ENCODE peak calls at places on chromosomes 13 and 19, in seven cellular contexts. K, Z, H, P, V, Y and N are unnamed samples.

GRCh38 chr19:36420961-36421748 is 2.7 kb upstream of the ZFP82 start:
- DNase-seq in K (peak), Z (peak), H (peak), P (peak), V (peak), Y (no peak), N (peak)

GRCh38 chr19:5903502-5904301 is at the start of gene NDUFA11:
- DNase-seq in K (peak), Z (peak), H (peak), P (peak), V (no peak), Y (peak), N (peak)

GRCh38 chr13:101875717-101876393 is 423.4 kb downstream of the ITGBL1 start:
- DNase-seq in K (peak), Z (no peak), H (peak), P (no peak), V (peak), Y (no peak), N (no peak)

GRCh38 chr19:1292419-1293151 is 6.9 kb downstream of the EFNA2 start:
- DNase-seq in K (no peak), Z (no peak), H (no peak), P (no peak), V (no peak), Y (no peak), N (no peak)

GRCh38 chr19:40815223-40815622 is 16.2 kb downstream of the EGLN2 start:
- DNase-seq in K (no peak), Z (no peak), H (no peak), P (no peak), V (no peak), Y (no peak), N (no peak)

GRCh38 chr13:107066355-107066754 is 498.4 kb upstream of the ARGLU1 start:
- DNase-seq in K (peak), Z (no peak), H (no peak), P (no peak), V (no peak), Y (no peak), N (no peak)

GRCh38 chr13:98478134-98479129 is 98.5 kb downstream of the STK24 start:
- DNase-seq in K (peak), Z (peak), H (peak), P (peak), V (peak), Y (no peak), N (no peak)

GRCh38 chr13:46751811-46752635 is 44.9 kb downstream of the ESD start:
- DNase-seq in K (peak), Z (no peak), H (no peak), P (no peak), V (no peak), Y (no peak), N (no peak)

GRCh38 chr13:28031220-28031903 is 42.9 kb upstream of the URAD start:
- DNase-seq in K (no peak), Z (no peak), H (no peak), P (no peak), V (no peak), Y (no peak), N (no peak)

GRCh38 chr13:45191874-45192273 is 9.0 kb downstream of the KCTD4 start:
- DNase-seq in K (no peak), Z (no peak), H (no peak), P (no peak), V (no peak), Y (no peak), N (no peak)

GRCh38 chr19:33612928-33613327 is 8.8 kb upstream of the CHST8 start:
- DNase-seq in K (no peak), Z (no peak), H (no peak), P (no peak), V (no peak), Y (no peak), N (no peak)

GRCh38 chr13:36858285-36858684 is 39.3 kb downstream of the RFXAP start:
- DNase-seq in K (peak), Z (no peak), H (peak), P (no peak), V (peak), Y (no peak), N (peak)

GRCh38 chr13:71879129-71879535 is 12.1 kb upstream of the DACH1 start:
- DNase-seq in K (peak), Z (peak), H (peak), P (peak), V (peak), Y (no peak), N (peak)

GRCh38 chr13:59793107-59793506 is 370.6 kb downstream of the DIAPH3 start:
- DNase-seq in K (no peak), Z (peak), H (no peak), P (no peak), V (no peak), Y (peak), N (no peak)

GRCh38 chr19:4061683-4062575 is 4.8 kb downstream of the ZBTB7A start:
- DNase-seq in K (no peak), Z (peak), H (no peak), P (no peak), V (no peak), Y (no peak), N (peak)

GRCh38 chr13:107866007-107866665 is 349.2 kb downstream of the LIG4 start:
- DNase-seq in K (peak), Z (peak), H (peak), P (peak), V (peak), Y (no peak), N (no peak)

GRCh38 chr13:44270153-44270552 is 103.5 kb upstream of the SERP2 start:
- DNase-seq in K (no peak), Z (no peak), H (no peak), P (no peak), V (no peak), Y (no peak), N (no peak)

GRCh38 chr13:52695856-52696255 is 43.2 kb downstream of the SUGT1 start:
- DNase-seq in K (peak), Z (no peak), H (no peak), P (no peak), V (peak), Y (no peak), N (no peak)

GRCh38 chr13:93079294-93079693 is 147.3 kb upstream of the GPC6 start:
- DNase-seq in K (peak), Z (no peak), H (peak), P (no peak), V (peak), Y (no peak), N (no peak)

GRCh38 chr19:13299838-13300237 is 149.6 kb downstream of the IER2 start:
- DNase-seq in K (no peak), Z (no peak), H (no peak), P (no peak), V (no peak), Y (no peak), N (no peak)

GRCh38 chr13:112132142-112132541 is 65.2 kb downstream of the SOX1 start:
- DNase-seq in K (no peak), Z (no peak), H (no peak), P (no peak), V (no peak), Y (no peak), N (no peak)

GRCh38 chr13:67390462-67391093 is 160.4 kb upstream of the PCDH9 start:
- DNase-seq in K (peak), Z (no peak), H (no peak), P (no peak), V (peak), Y (no peak), N (no peak)

GRCh38 chr19:3407556-3408516 is 41.5 kb downstream of the NFIC start:
- DNase-seq in K (no peak), Z (no peak), H (no peak), P (no peak), V (no peak), Y (no peak), N (no peak)

GRCh38 chr13:110390572-110390971 is 83.5 kb downstream of the COL4A2 start:
- DNase-seq in K (peak), Z (no peak), H (no peak), P (no peak), V (peak), Y (no peak), N (peak)

GRCh38 chr19:13045812-13046211 is 50.5 kb downstream of the NFIX start:
- DNase-seq in K (no peak), Z (no peak), H (no peak), P (no peak), V (no peak), Y (no peak), N (no peak)

GRCh38 chr13:94415484-94415883 is 64.0 kb downstream of the DCT start:
- DNase-seq in K (no peak), Z (no peak), H (peak), P (no peak), V (no peak), Y (no peak), N (no peak)

GRCh38 chr13:109516196-109516595 is 270.2 kb downstream of the IRS2 start:
- DNase-seq in K (no peak), Z (no peak), H (peak), P (no peak), V (no peak), Y (no peak), N (no peak)

GRCh38 chr19:17260842-17261325 is 3.7 kb downstream of the USHBP1 start:
- DNase-seq in K (peak), Z (peak), H (peak), P (peak), V (peak), Y (peak), N (peak)

GRCh38 chr13:68846663-68847062 is 1261.0 kb upstream of the ATXN8OS start:
- DNase-seq in K (no peak), Z (no peak), H (no peak), P (no peak), V (no peak), Y (no peak), N (no peak)

GRCh38 chr19:2034729-2035589 is 16.1 kb downstream of the MKNK2 start:
- DNase-seq in K (peak), Z (peak), H (peak), P (no peak), V (peak), Y (peak), N (peak)

GRCh38 chr13:75566658-75567057 is 17.1 kb downstream of the UCHL3 start:
- DNase-seq in K (peak), Z (no peak), H (no peak), P (no peak), V (peak), Y (no peak), N (no peak)

GRCh38 chr13:80314711-80315505 is 26.0 kb downstream of the SPRY2 start:
- DNase-seq in K (no peak), Z (no peak), H (no peak), P (no peak), V (no peak), Y (no peak), N (no peak)

GRCh38 chr13:32150794-32151193 is 119.2 kb downstream of the FRY start:
- DNase-seq in K (peak), Z (no peak), H (no peak), P (no peak), V (no peak), Y (no peak), N (no peak)

GRCh38 chr13:36323951-36324566 is 22.1 kb downstream of the SPART start:
- DNase-seq in K (peak), Z (no peak), H (peak), P (no peak), V (peak), Y (no peak), N (peak)

GRCh38 chr13:45121421-45121820 is 1.1 kb downstream of the GTF2F2 start:
- DNase-seq in K (peak), Z (no peak), H (peak), P (no peak), V (peak), Y (no peak), N (peak)

GRCh38 chr19:48568345-48568886 is 16.4 kb downstream of the SULT2B1 start:
- DNase-seq in K (peak), Z (peak), H (peak), P (no peak), V (peak), Y (no peak), N (peak)

GRCh38 chr13:71605744-71606143 is 261.3 kb downstream of the DACH1 start:
- DNase-seq in K (no peak), Z (no peak), H (no peak), P (no peak), V (no peak), Y (no peak), N (no peak)

GRCh38 chr19:50820086-50820485 is 3.5 kb downstream of the KLK1 start:
- DNase-seq in K (no peak), Z (no peak), H (no peak), P (no peak), V (no peak), Y (no peak), N (no peak)

DNA sequence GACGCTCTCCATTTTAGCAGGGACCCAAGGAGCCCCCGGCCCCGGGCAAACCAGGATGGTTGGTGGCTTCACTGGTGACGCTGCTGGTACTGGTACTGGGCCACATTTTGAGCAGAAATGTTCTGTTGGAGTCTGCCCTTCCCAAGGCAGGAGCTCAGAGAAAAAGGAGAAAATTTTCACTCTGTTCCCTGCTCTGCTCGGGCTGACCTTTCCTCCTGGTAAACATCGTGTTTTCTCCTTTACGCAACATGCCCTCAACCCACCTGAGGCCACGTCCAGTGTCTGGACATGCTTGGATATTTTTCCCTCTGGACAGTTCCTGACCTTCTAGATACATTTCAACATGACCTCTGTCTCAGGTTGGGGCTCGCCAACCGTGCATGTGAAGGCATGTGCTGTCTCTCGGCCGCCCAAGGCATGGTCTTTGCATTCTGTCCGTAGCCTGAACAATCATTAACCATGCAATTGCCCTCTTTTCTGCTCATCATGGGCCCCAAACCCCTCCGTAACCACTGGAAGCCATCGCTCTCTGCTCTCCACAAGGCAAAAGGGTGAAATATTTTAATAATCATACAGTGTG is 115.2 kb upstream of the PEG3 start:
- DNase-seq in K (no peak), Z (no peak), H (no peak), P (no peak), V (no peak), Y (no peak), N (peak)
- H2AK5ac ChIP-seq in K (no peak), Z (no peak), H (no peak), P (no peak), V (no peak), Y (no peak), N (no peak)

DNA sequence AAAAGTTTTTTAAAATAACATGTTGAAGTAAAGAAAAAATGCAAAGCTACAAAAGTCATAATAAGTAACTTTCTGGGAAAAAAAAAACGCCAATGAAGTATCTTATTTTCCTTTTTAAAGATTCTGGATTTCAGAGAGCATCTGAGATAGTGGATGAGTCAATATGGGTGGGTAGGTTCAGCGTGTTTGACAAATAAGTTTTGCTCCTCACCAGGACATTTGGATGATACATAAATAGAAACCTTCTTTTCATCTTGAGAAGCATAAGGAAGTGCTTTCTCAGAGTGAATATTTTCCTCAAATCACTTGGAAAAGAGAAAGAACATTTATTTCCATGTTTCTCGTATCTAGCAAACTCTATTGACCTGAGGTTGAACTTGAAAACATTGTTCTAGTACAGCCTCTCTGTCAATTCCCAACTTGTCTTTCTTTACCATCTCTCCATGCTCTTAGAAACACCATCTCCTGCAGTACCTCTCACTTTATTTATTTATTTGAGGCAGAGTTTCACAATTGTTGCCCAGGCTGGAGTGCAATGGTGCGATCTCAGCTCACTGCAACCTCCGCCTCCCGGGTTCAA is 463.3 kb downstream of the KLF5 start:
- DNase-seq in K (peak), Z (no peak), H (no peak), P (no peak), V (no peak), Y (no peak), N (no peak)
- H2AK5ac ChIP-seq in K (no peak), Z (no peak), H (no peak), P (no peak), V (no peak), Y (no peak), N (no peak)

GRCh38 chr19:55678121-55678671 is 3.2 kb downstream of the EPN1 start:
- DNase-seq in K (no peak), Z (no peak), H (no peak), P (no peak), V (no peak), Y (no peak), N (peak)
- H2AK5ac ChIP-seq in K (no peak), Z (no peak), H (no peak), P (peak), V (no peak), Y (no peak), N (no peak)

DNA sequence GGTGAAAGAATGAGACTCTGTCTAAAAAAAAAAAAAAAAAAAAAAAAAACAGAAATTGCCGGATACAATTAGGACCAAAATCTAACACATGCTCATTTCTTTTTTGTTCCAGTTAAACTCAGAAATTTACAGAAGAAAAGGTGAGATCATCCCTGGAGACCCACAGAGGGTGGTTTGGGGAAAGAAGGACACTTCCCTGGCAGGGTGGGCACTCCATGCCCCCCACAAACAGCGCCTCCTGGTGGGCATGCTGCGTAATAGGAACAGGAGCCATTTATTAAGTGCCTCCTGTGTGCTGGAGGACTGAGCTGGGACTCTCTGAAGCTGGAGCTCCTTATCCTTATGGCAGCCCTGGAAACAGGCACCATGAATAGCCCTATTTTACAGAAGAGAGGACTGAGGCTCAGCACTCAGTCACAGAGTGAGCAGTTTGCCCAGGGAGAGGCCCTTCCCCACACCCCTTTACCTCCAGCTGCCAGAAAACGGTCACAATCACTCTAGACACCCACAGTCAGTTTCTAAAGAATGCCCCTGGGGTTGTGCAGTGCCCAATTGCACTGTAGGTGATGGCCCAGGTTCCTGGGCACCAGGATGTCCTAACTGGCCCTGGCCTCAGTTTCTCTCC is 10.1 kb downstream of the C19orf38 start:
- DNase-seq in K (no peak), Z (no peak), H (peak), P (no peak), V (peak), Y (no peak), N (no peak)
- H2AK5ac ChIP-seq in K (no peak), Z (no peak), H (no peak), P (no peak), V (no peak), Y (no peak), N (no peak)